ENCODE peak calls at places on chromosomes 12 and 14, in seven cellular contexts. J is left lung; F is AG04450; K is lower lobe of right lung; Y is psoas muscle; P is CD8-positive, alpha-beta T cell; D is foreskin fibroblast. N is an unnamed sample.

GRCh38 chr14:100048786-100049185 is 16.4 kb upstream of the EVL start:
- DNase-seq in J (no peak), F (no peak), K (no peak), Y (no peak), P (peak), D (no peak), N (no peak)

GRCh38 chr14:102558566-102558965 is 33.9 kb upstream of the RCOR1 start:
- DNase-seq in J (no peak), F (no peak), K (no peak), Y (no peak), P (no peak), D (no peak), N (no peak)

GRCh38 chr14:104610749-104611310 is 6.3 kb upstream of the TMEM179 start:
- DNase-seq in J (no peak), F (no peak), K (no peak), Y (no peak), P (no peak), D (no peak), N (no peak)

GRCh38 chr14:26709019-26709418 is 111.2 kb upstream of the NOVA1 start:
- DNase-seq in J (no peak), F (no peak), K (no peak), Y (no peak), P (no peak), D (peak), N (peak)

GRCh38 chr12:38904932-38905479 is 385 bp downstream of the CPNE8 start:
- DNase-seq in J (peak), F (no peak), K (peak), Y (peak), P (peak), D (peak), N (peak)

GRCh38 chr14:77707355-77707723 is 484 bp downstream of the ALKBH1 start:
- DNase-seq in J (no peak), F (peak), K (no peak), Y (no peak), P (no peak), D (peak), N (peak)

GRCh38 chr14:54712371-54712998 is 145.6 kb downstream of the SAMD4A start:
- DNase-seq in J (no peak), F (no peak), K (no peak), Y (no peak), P (no peak), D (peak), N (peak)

GRCh38 chr14:24425704-24426103 is 3.8 kb downstream of the CBLN3 start:
- DNase-seq in J (no peak), F (no peak), K (no peak), Y (no peak), P (no peak), D (peak), N (peak)

GRCh38 chr12:127819066-127819465 is 447.9 kb upstream of the TMEM132C start:
- DNase-seq in J (no peak), F (no peak), K (no peak), Y (no peak), P (no peak), D (no peak), N (peak)

GRCh38 chr12:51171884-51172514 is 936 bp downstream of the TFCP2 start:
- DNase-seq in J (no peak), F (no peak), K (no peak), Y (no peak), P (no peak), D (peak), N (peak)

GRCh38 chr12:779745-780734 is 27.7 kb downstream of the WNK1 start:
- DNase-seq in J (no peak), F (peak), K (no peak), Y (no peak), P (no peak), D (peak), N (peak)

GRCh38 chr14:100806386-100806785 is 19.5 kb upstream of the MEG3 start:
- DNase-seq in J (no peak), F (no peak), K (no peak), Y (no peak), P (no peak), D (no peak), N (no peak)

GRCh38 chr12:39620664-39621658 is 1.4 kb upstream of the ABCD2 start:
- DNase-seq in J (no peak), F (no peak), K (no peak), Y (no peak), P (peak), D (no peak), N (peak)

GRCh38 chr14:63895510-63895909 is 42.7 kb downstream of the SYNE2 start:
- DNase-seq in J (no peak), F (no peak), K (no peak), Y (no peak), P (no peak), D (no peak), N (no peak)

GRCh38 chr14:45810152-45810872 is 557.3 kb upstream of the MIS18BP1 start:
- DNase-seq in J (no peak), F (no peak), K (no peak), Y (no peak), P (no peak), D (peak), N (no peak)

GRCh38 chr12:131287938-131288797 is 334.5 kb downstream of the ADGRD1 start:
- DNase-seq in J (no peak), F (no peak), K (no peak), Y (peak), P (no peak), D (no peak), N (no peak)

GRCh38 chr12:116469344-116469743 is 89.8 kb upstream of the MAP1LC3B2 start:
- DNase-seq in J (no peak), F (no peak), K (no peak), Y (no peak), P (no peak), D (no peak), N (no peak)

GRCh38 chr12:30896461-30896860 is 30.1 kb upstream of the TSPAN11 start:
- DNase-seq in J (no peak), F (no peak), K (no peak), Y (no peak), P (no peak), D (peak), N (peak)

GRCh38 chr12:57138526-57139272 is 8.7 kb downstream of the LRP1-AS start:
- DNase-seq in J (peak), F (no peak), K (peak), Y (peak), P (no peak), D (peak), N (peak)

GRCh38 chr14:58832010-58832409 is 194.2 kb downstream of the DACT1 start:
- DNase-seq in J (no peak), F (no peak), K (no peak), Y (no peak), P (no peak), D (peak), N (no peak)

GRCh38 chr14:104317975-104318557 is 179.7 kb downstream of the KIF26A start:
- DNase-seq in J (no peak), F (no peak), K (no peak), Y (no peak), P (no peak), D (no peak), N (no peak)

GRCh38 chr12:53660064-53660463 is 15.8 kb downstream of the ATP5MC2 start:
- DNase-seq in J (no peak), F (no peak), K (no peak), Y (no peak), P (no peak), D (peak), N (peak)

GRCh38 chr12:100114574-100114973 is 28.1 kb downstream of the BLTP3B start:
- DNase-seq in J (no peak), F (no peak), K (no peak), Y (no peak), P (no peak), D (peak), N (peak)

GRCh38 chr14:94143711-94144110 is 14.3 kb upstream of the IFI27L2 start:
- DNase-seq in J (no peak), F (no peak), K (no peak), Y (no peak), P (no peak), D (no peak), N (no peak)

GRCh38 chr12:132813443-132813842 is 15.2 kb downstream of the GOLGA3 start:
- DNase-seq in J (no peak), F (no peak), K (no peak), Y (no peak), P (no peak), D (no peak), N (no peak)

GRCh38 chr14:61388976-61389576 is 67.7 kb downstream of the PRKCH start:
- DNase-seq in J (no peak), F (no peak), K (no peak), Y (no peak), P (peak), D (peak), N (peak)

GRCh38 chr12:1122803-1123202 is 131.8 kb downstream of the ERC1 start:
- DNase-seq in J (no peak), F (no peak), K (no peak), Y (no peak), P (peak), D (no peak), N (no peak)

GRCh38 chr14:20343855-20344205 is 395 bp downstream of the PARP2 start:
- DNase-seq in J (no peak), F (no peak), K (no peak), Y (no peak), P (no peak), D (peak), N (peak)

GRCh38 chr14:54730156-54730961 is 163.4 kb downstream of the SAMD4A start:
- DNase-seq in J (no peak), F (no peak), K (no peak), Y (no peak), P (no peak), D (peak), N (peak)

GRCh38 chr14:54790092-54790491 is 112.5 kb downstream of the GCH1 start:
- DNase-seq in J (no peak), F (no peak), K (no peak), Y (no peak), P (no peak), D (no peak), N (no peak)

GRCh38 chr14:92696356-92696755 is 52.1 kb downstream of the LGMN start:
- DNase-seq in J (no peak), F (no peak), K (no peak), Y (no peak), P (no peak), D (no peak), N (no peak)

GRCh38 chr14:89466460-89466859 is 49.4 kb upstream of the FOXN3 start:
- DNase-seq in J (no peak), F (no peak), K (no peak), Y (no peak), P (peak), D (no peak), N (no peak)

GRCh38 chr14:75522919-75523318 is 650 bp downstream of the BATF start:
- DNase-seq in J (no peak), F (no peak), K (no peak), Y (no peak), P (no peak), D (no peak), N (no peak)

GRCh38 chr14:75522224-75522764 is at the start of gene BATF:
- DNase-seq in J (peak), F (no peak), K (peak), Y (no peak), P (peak), D (no peak), N (no peak)

GRCh38 chr14:75523771-75524171 is 1.5 kb downstream of the BATF start:
- DNase-seq in J (no peak), F (no peak), K (no peak), Y (no peak), P (no peak), D (peak), N (peak)

GRCh38 chr14:75527449-75528163 is 5.3 kb downstream of the BATF start:
- DNase-seq in J (no peak), F (no peak), K (no peak), Y (no peak), P (no peak), D (no peak), N (no peak)

DNA sequence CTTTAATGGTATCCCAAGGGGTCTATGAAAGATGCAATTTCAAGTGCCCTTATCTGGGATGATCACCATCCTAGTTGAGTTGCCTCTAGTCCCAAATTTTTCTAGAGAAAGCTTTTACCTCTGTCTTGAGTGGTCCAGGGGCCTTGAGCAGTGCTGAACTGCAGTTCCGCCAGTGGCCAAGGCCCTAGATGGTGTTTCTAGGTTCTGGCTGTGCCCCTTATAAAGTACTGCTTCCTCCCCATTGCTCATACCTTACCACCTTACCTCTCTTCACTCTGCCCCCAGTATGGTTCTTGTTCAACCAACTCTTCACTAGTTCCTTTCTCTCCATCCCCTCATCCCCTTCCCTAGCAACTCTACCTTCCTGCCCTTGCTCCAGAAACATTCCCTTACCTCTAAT is 3.7 kb downstream of the BATF start:
- DNase-seq in J (no peak), F (no peak), K (no peak), Y (no peak), P (no peak), D (no peak), N (no peak)
- H3K4me3 ChIP-seq in J (no peak), F (no peak), K (no peak), Y (no peak), P (no peak), D (no peak), N (no peak)

GRCh38 chr14:91184559-91184958 is 59.9 kb downstream of the GPR68 start:
- DNase-seq in J (no peak), F (no peak), K (no peak), Y (no peak), P (no peak), D (no peak), N (no peak)
- H3K4me3 ChIP-seq in J (no peak), F (no peak), K (no peak), Y (no peak), P (no peak), D (no peak), N (no peak)

DNA sequence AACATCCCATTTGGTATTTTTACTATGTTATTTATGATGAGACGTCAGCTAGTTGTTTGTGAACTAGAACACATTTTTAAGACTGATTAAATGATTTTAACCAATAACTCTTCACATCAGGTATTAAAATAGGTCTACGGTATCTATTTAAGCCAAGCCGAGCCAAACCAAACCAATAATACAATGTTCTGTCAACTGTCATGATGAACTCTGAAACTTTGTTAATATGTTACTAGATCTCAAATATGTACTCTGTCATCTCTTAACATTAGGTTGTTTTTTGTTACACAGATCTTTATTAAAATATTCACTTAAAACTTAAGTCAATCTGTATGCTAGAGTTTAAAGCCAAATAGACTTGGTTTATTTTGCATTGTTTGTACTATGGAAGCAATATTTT is 1.0 kb downstream of the ART4 start:
- DNase-seq in J (no peak), F (no peak), K (no peak), Y (no peak), P (no peak), D (no peak), N (no peak)
- H3K4me3 ChIP-seq in J (no peak), F (no peak), K (peak), Y (no peak), P (no peak), D (no peak), N (no peak)

GRCh38 chr12:47066278-47067048 is 13.0 kb upstream of the PCED1B start:
- DNase-seq in J (no peak), F (no peak), K (no peak), Y (no peak), P (no peak), D (no peak), N (peak)
- H3K4me3 ChIP-seq in J (no peak), F (no peak), K (no peak), Y (no peak), P (no peak), D (no peak), N (no peak)

DNA sequence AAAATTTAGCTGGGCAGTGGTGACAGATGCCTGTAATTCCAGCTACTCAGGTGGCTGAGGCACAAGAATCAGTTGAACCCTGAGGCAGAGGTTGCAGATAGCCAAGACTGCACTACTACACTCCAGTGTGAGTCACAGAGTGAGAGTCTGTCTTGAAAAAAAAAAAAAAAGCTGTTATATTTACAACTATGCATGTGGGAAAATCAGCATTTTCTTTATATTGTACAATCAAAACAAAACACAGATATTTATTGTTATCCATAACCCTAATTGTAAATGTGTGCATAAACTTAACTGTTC is 12.5 kb downstream of the C1R start:
- DNase-seq in J (no peak), F (peak), K (no peak), Y (no peak), P (no peak), D (peak), N (peak)
- H3K4me3 ChIP-seq in J (no peak), F (no peak), K (no peak), Y (no peak), P (no peak), D (no peak), N (no peak)

GRCh38 chr12:124386661-124387509 is 92.0 kb downstream of the RFLNA start:
- DNase-seq in J (no peak), F (no peak), K (no peak), Y (peak), P (no peak), D (peak), N (no peak)
- H3K4me3 ChIP-seq in J (peak), F (peak), K (peak), Y (peak), P (no peak), D (peak), N (peak)

DNA sequence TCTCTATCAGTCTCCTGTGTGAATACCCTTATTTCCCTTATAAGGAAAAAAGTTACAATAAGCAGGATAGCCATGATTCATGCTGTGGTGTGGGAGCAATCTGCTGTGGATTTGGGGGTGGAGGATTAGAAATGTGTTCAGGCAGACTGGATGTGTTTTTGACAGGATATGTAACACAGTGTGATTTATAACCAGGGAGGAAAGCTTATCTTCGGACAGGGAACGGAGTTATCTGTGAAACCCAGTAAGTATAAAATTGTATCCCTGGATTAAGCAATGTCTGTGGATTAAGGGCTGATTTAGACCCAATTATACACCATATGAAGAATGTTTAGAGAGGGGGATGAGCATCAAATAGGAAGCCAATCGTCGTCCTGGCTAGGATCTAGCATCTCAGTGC is 68.8 kb downstream of the DAD1 start:
- DNase-seq in J (no peak), F (peak), K (no peak), Y (no peak), P (no peak), D (peak), N (peak)
- H3K4me3 ChIP-seq in J (no peak), F (peak), K (no peak), Y (no peak), P (peak), D (no peak), N (no peak)

N was measured in fibroblast of the aortic adventitia.